ENCODE peak calls at places on chromosomes 12 and 14, in six cellular contexts. T, W, P, J, U and L are unnamed samples.

GRCh38 chr14:101965145-101965531 is 765 bp downstream of the DYNC1H1 start:
- DNase-seq in T (no peak), W (peak), P (no peak), J (peak), U (no peak), L (peak)

GRCh38 chr14:46472261-46472660 is 179.3 kb downstream of the RPL10L start:
- DNase-seq in T (no peak), W (no peak), P (no peak), J (no peak), U (no peak), L (no peak)

GRCh38 chr12:72053604-72054003 is 115.0 kb downstream of the TPH2 start:
- DNase-seq in T (no peak), W (no peak), P (no peak), J (no peak), U (no peak), L (no peak)

GRCh38 chr14:63499701-63500250 is 43.4 kb downstream of the PPP2R5E start:
- DNase-seq in T (peak), W (no peak), P (no peak), J (no peak), U (peak), L (no peak)

GRCh38 chr12:3045494-3045893 is 31.7 kb upstream of the TSPAN9 start:
- DNase-seq in T (no peak), W (no peak), P (no peak), J (no peak), U (no peak), L (no peak)

GRCh38 chr12:26870491-26871419 is 37.8 kb upstream of the ITPR2 start:
- DNase-seq in T (peak), W (peak), P (no peak), J (no peak), U (no peak), L (no peak)

GRCh38 chr14:55881577-55882241 is 236.5 kb upstream of the PELI2 start:
- DNase-seq in T (no peak), W (no peak), P (no peak), J (no peak), U (no peak), L (no peak)

GRCh38 chr14:102050625-102051024 is 36.2 kb downstream of the HSP90AA1 start:
- DNase-seq in T (no peak), W (no peak), P (no peak), J (no peak), U (peak), L (no peak)

GRCh38 chr12:777550-778047 is 25.2 kb downstream of the WNK1 start:
- DNase-seq in T (no peak), W (no peak), P (no peak), J (no peak), U (no peak), L (no peak)